ENCODE peak calls at places on chromosomes 11 and 22, in four cellular contexts. Z is CD4-positive, alpha-beta T cell; S is GM10248; H is iris pigment epithelial cell. D is an unnamed sample.

GRCh38 chr11:134101292-134101691 is 32.4 kb downstream of the JAM3 start:
- DNase-seq in Z (no peak), S (no peak), H (peak; percentile 76), D (no peak)

GRCh38 chr22:42188808-42189447 is 58.3 kb upstream of the CYP2D6 start:
- DNase-seq in Z (no peak), S (no peak), H (peak; percentile 65), D (no peak)

GRCh38 chr22:32622004-32622761 is 147.6 kb downstream of the FBXO7 start:
- DNase-seq in Z (no peak), S (no peak), H (peak; percentile 71), D (no peak)

GRCh38 chr11:75445315-75445953 is 12.4 kb upstream of the KLHL35 start:
- DNase-seq in Z (peak; percentile 76), S (peak; percentile 80), H (peak; percentile 36), D (peak; percentile 77)

GRCh38 chr11:73996161-73996747 is 12.6 kb downstream of the UCP3 start:
- DNase-seq in Z (no peak), S (no peak), H (no peak), D (no peak)

GRCh38 chr11:8564526-8564925 is 29.5 kb downstream of the STK33 start:
- DNase-seq in Z (no peak), S (no peak), H (no peak), D (no peak)

GRCh38 chr11:43581370-43582023 is 99.0 kb upstream of the HSD17B12 start:
- DNase-seq in Z (no peak), S (no peak), H (no peak), D (no peak)

GRCh38 chr22:45263790-45264269 is 20.9 kb upstream of the UPK3A start:
- DNase-seq in Z (no peak), S (peak; percentile 79), H (peak; percentile 83), D (peak; percentile 48)

GRCh38 chr22:47626428-47627390 is 864.3 kb downstream of the TBC1D22A start:
- DNase-seq in Z (no peak), S (no peak), H (no peak), D (no peak)

GRCh38 chr11:104538313-104538712 is 359.9 kb downstream of the CASP12 start:
- DNase-seq in Z (no peak), S (no peak), H (no peak), D (no peak)

GRCh38 chr11:65891180-65892136 is 985 bp downstream of the CCDC85B start:
- DNase-seq in Z (no peak), S (no peak), H (peak; percentile 28), D (no peak)